ENCODE peak calls at places on chromosomes 12 and 14, in ten cellular contexts. K, E, R, H, M, L, S, B, W and U are unnamed samples.

GRCh38 chr12:114092981-114093380 is 126.9 kb upstream of the RBM19 start:
- DNase-seq in R (no peak), K (no peak), E (no peak), L (no peak), S (no peak), H (no peak), B (no peak), W (no peak), M (no peak), U (no peak)

GRCh38 chr12:55931317-55931779 is 386 bp downstream of the DGKA start:
- DNase-seq in E (no peak), H (no peak), B (peak; percentile 70), K (no peak), R (no peak), M (peak; percentile 30), L (no peak), S (no peak), W (no peak), U (peak; percentile 2)

GRCh38 chr12:93200291-93200917 is 177.3 kb upstream of the NUDT4 start:
- DNase-seq in M (no peak), K (peak; percentile 21), H (no peak), B (no peak), E (peak; percentile 45), W (no peak), L (peak; percentile 51), S (no peak), R (peak; percentile 40), U (peak; percentile 52)

GRCh38 chr12:109744991-109745942 is 31.6 kb downstream of the FAM222A start:
- DNase-seq in R (no peak), H (no peak), L (no peak), S (peak; percentile 9), W (no peak), K (no peak), B (peak; percentile 21), M (no peak), E (no peak), U (peak; percentile 47)

GRCh38 chr14:85533821-85534271 is 3.9 kb downstream of the FLRT2 start:
- DNase-seq in M (peak; percentile 29), B (no peak), W (no peak), K (peak; percentile 36), S (peak; percentile 49), R (no peak), E (peak; percentile 54), L (peak; percentile 23), H (no peak), U (peak; percentile 34)

GRCh38 chr12:27077586-27077985 is 4.8 kb downstream of the C12orf71 start:
- DNase-seq in E (no peak), M (no peak), K (no peak), R (no peak), S (no peak), L (no peak), B (no peak), H (no peak), W (no peak), U (no peak)

GRCh38 chr14:95314609-95315008 is 5.1 kb downstream of the CLMN start:
- DNase-seq in B (no peak), M (no peak), W (no peak), H (no peak), R (peak; percentile 20), E (no peak), S (peak; percentile 59), K (peak; percentile 12), L (no peak), U (no peak)

GRCh38 chr12:112418596-112419268 is at the start of gene PTPN11:
- DNase-seq in E (peak; percentile 88), S (peak; percentile 92), B (peak; percentile 90), L (peak; percentile 76), K (peak; percentile 86), W (peak; percentile 76), H (peak; percentile 83), R (peak; percentile 65), M (peak; percentile 84), U (peak; percentile 76)

GRCh38 chr12:7781274-7781673 is 7.9 kb upstream of the NANOG start:
- DNase-seq in R (no peak), E (no peak), H (no peak), B (no peak), L (no peak), K (no peak), W (no peak), S (no peak), M (no peak), U (no peak)
- H3K4me3 ChIP-seq in R (no peak overlapping the region), E (no peak overlapping the region), H (no peak overlapping the region), B (no peak overlapping the region), L (no peak overlapping the region), K (no peak overlapping the region), W (no peak overlapping the region), S (no peak overlapping the region), M (no peak overlapping the region), U (no peak overlapping the region)

GRCh38 chr14:67265131-67265530 is 23.9 kb downstream of the PALS1 start:
- DNase-seq in K (peak; percentile 31), B (no peak), R (peak; percentile 63), L (peak; percentile 52), S (no peak), M (no peak), E (no peak), W (peak; percentile 40), H (no peak), U (peak; percentile 30)

GRCh38 chr14:67268456-67269115 is 27.4 kb downstream of the PALS1 start:
- DNase-seq in W (peak; percentile 12), M (no peak), H (peak; percentile 68), K (no peak), R (no peak), E (peak; percentile 38), L (peak; percentile 38), S (no peak), B (no peak), U (no peak)

GRCh38 chr14:67269338-67270060 is 28.3 kb downstream of the PALS1 start:
- DNase-seq in W (peak; percentile 30), L (peak; percentile 86), S (no peak), H (peak; percentile 55), B (no peak), K (peak; percentile 88), R (peak; percentile 87), E (peak; percentile 59), M (no peak), U (peak; percentile 90)

GRCh38 chr14:67270354-67270753 is 29.1 kb downstream of the PALS1 start:
- DNase-seq in E (no peak), H (no peak), W (no peak), K (no peak), S (no peak), R (no peak), L (no peak), M (no peak), B (no peak), U (peak; percentile 26)

DNA sequence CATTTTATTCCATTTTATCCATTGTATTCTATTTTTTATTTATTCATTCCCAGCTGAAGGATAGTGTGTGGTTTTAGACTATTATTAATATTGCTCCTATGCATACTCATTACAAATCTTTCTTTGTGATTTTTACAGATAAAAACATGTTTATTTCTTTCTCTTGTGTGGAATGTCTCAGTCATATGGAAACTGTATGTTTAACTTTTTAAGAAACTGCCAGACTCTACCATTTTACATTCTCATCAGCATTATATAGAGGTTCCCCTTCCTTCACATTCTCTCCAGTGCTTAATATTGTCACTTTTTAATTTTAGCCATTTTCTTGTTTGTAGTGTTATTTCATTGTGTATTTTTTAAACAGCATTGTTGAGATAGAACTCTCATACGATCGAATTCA is 26.7 kb downstream of the PALS1 start:
- DNase-seq in S (no peak), B (no peak), R (no peak), L (no peak), W (no peak), E (no peak), M (no peak), H (no peak), K (no peak), U (no peak)
- H3K4me3 ChIP-seq in S (no peak overlapping the region), B (no peak overlapping the region), R (peak overlapping the region; percentile 49), L (peak overlapping the region; percentile 40), W (peak overlapping the region; percentile 28), E (no peak overlapping the region), M (no peak overlapping the region), H (peak overlapping the region; percentile 41), K (peak overlapping the region; percentile 13), U (no peak overlapping the region)

GRCh38 chr14:60634153-60634552 is 15.1 kb downstream of the SIX1 start:
- DNase-seq in S (no peak), R (no peak), L (no peak), K (no peak), W (no peak), B (no peak), M (no peak), E (no peak), H (no peak), U (no peak)

GRCh38 chr14:60637138-60637489 is 12.2 kb downstream of the SIX1 start:
- DNase-seq in K (no peak), W (no peak), H (no peak), M (no peak), L (no peak), R (no peak), E (no peak), B (no peak), S (no peak), U (no peak)

GRCh38 chr14:60640859-60641721 is 8.2 kb downstream of the SIX1 start:
- DNase-seq in L (no peak), S (no peak), H (peak; percentile 9), K (no peak), E (no peak), M (no peak), W (no peak), R (no peak), B (no peak), U (no peak)

GRCh38 chr14:60639677-60640076 is 9.6 kb downstream of the SIX1 start:
- DNase-seq in E (no peak), B (no peak), H (no peak), M (no peak), K (no peak), L (no peak), W (no peak), S (no peak), R (no peak), U (no peak)

GRCh38 chr14:60637490-60638452 is 11.5 kb downstream of the SIX1 start:
- DNase-seq in W (peak; percentile 52), B (no peak), E (no peak), H (peak; percentile 59), S (no peak), K (no peak), M (no peak), R (peak; percentile 22), L (no peak), U (peak; percentile 68)
- H3K4me3 ChIP-seq in W (peak overlapping the region; percentile 35), B (peak overlapping the region; percentile 30), E (peak overlapping the region; percentile 19), H (peak overlapping the region; percentile 27), S (no peak overlapping the region), K (peak overlapping the region; percentile 44), M (peak overlapping the region; percentile 20), R (peak overlapping the region; percentile 5), L (peak overlapping the region; percentile 22), U (peak overlapping the region; percentile 45)

GRCh38 chr14:103055693-103056092 is 1.7 kb downstream of the CDC42BPB start:
- DNase-seq in H (no peak), R (peak; percentile 57), M (no peak), S (no peak), L (peak; percentile 65), K (peak; percentile 90), W (no peak), E (no peak), B (no peak), U (peak; percentile 23)

GRCh38 chr14:103056322-103057027 is 874 bp downstream of the CDC42BPB start:
- DNase-seq in R (peak; percentile 54), B (peak; percentile 77), M (peak; percentile 66), H (no peak), W (peak; percentile 61), S (peak; percentile 81), L (peak; percentile 73), E (peak; percentile 70), K (peak; percentile 88), U (peak; percentile 57)

GRCh38 chr14:103058209-103059055 is 1.1 kb upstream of the CDC42BPB start:
- DNase-seq in H (no peak), W (no peak), K (peak; percentile 42), L (no peak), S (no peak), R (no peak), E (peak; percentile 75), M (no peak), B (peak; percentile 69), U (peak; percentile 15)

GRCh38 chr14:103057372-103058208 is at the start of gene CDC42BPB:
- DNase-seq in L (peak; percentile 92), W (peak; percentile 77), H (peak; percentile 90), K (peak; percentile 94), M (peak; percentile 89), E (peak; percentile 96), B (peak; percentile 94), R (peak; percentile 85), S (peak; percentile 94), U (peak; percentile 91)

DNA sequence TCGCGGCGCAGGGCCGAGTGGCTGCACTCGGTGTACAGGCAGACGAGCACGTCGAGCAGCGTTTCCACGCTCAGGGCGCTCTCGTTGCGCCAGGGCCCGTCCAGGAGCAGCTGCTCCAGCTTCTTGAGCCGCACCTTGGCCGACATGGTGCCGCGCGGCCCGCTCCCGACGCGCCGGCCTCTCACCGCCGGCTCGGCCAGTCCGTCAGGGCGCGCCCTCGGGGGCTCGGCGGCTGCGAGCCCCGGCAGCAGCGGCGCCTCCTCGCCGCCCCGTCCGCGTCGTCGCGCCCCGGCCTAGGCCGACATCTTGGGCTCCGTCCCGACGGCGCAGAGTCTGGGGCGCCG is 349 bp downstream of the CDC42BPB start:
- DNase-seq in H (no peak), W (no peak), S (no peak), L (peak; percentile 22), K (peak; percentile 25), R (no peak), E (no peak), B (peak; percentile 69), M (peak; percentile 36), U (peak; percentile 40)
- H3K4me3 ChIP-seq in H (peak overlapping the region; percentile 100), W (peak overlapping the region; percentile 85), S (peak overlapping the region; percentile 67), L (peak overlapping the region; percentile 80), K (peak overlapping the region; percentile 83), R (peak overlapping the region; percentile 96), E (peak overlapping the region; percentile 92), B (peak overlapping the region; percentile 100), M (peak overlapping the region; percentile 96), U (peak overlapping the region; percentile 93)